ENCODE peak calls at places on chromosomes 6 and 20, in seven cellular contexts. M, G, L, D, Y, C and S are unnamed samples.

GRCh38 chr6:21740719-21741118 is 147.2 kb downstream of the SOX4 start:
- DNase-seq in M (no peak), D (no peak), G (no peak), L (no peak), Y (no peak), C (no peak), S (no peak)

GRCh38 chr6:135331002-135331401 is 149.9 kb downstream of the MYB start:
- DNase-seq in M (no peak), Y (no peak), G (no peak), L (no peak), D (no peak), C (no peak), S (no peak)

GRCh38 chr6:116152620-116153019 is 26.7 kb upstream of the COL10A1 start:
- DNase-seq in C (no peak), M (no peak), G (no peak), Y (no peak), L (no peak), D (no peak), S (no peak)

GRCh38 chr6:144920391-144920983 is 635.4 kb downstream of the UTRN start:
- DNase-seq in G (no peak), D (no peak), Y (no peak), C (no peak), L (no peak), M (no peak), S (no peak)

GRCh38 chr6:157281570-157281969 is 41.7 kb downstream of the TMEM242 start:
- DNase-seq in D (no peak), G (no peak), L (no peak), Y (no peak), M (no peak), C (peak), S (no peak)

GRCh38 chr6:156976144-156977088 is 199.2 kb downstream of the ARID1B start:
- DNase-seq in G (no peak), L (no peak), Y (no peak), C (no peak), D (no peak), M (no peak), S (no peak)

GRCh38 chr6:111741177-111741952 is 131.9 kb downstream of the FYN start:
- DNase-seq in Y (no peak), C (no peak), G (no peak), M (no peak), L (no peak), D (no peak), S (no peak)

GRCh38 chr20:36519012-36519719 is 22.2 kb upstream of the MYL9 start:
- DNase-seq in C (no peak), L (no peak), M (no peak), D (no peak), Y (no peak), G (no peak), S (no peak)

GRCh38 chr6:45655630-45656422 is 278.1 kb upstream of the SUPT3H start:
- DNase-seq in C (no peak), M (peak), D (no peak), Y (no peak), L (peak), G (no peak), S (no peak)

GRCh38 chr6:114762145-114762544 is 419.3 kb upstream of the HS3ST5 start:
- DNase-seq in M (no peak), D (no peak), G (no peak), L (no peak), Y (no peak), C (no peak), S (no peak)

GRCh38 chr6:158008894-158009891 is 27.5 kb downstream of the SYNJ2 start:
- DNase-seq in D (no peak), M (no peak), G (peak), C (no peak), L (no peak), Y (peak), S (peak)

GRCh38 chr6:27839303-27840081 is 72.7 kb downstream of the OR2B2 start:
- DNase-seq in C (peak), D (no peak), M (peak), Y (no peak), G (no peak), L (no peak), S (peak)

GRCh38 chr6:10184408-10185187 is 230.3 kb downstream of the TFAP2A start:
- DNase-seq in D (peak), Y (no peak), G (no peak), L (no peak), M (no peak), C (no peak), S (no peak)

GRCh38 chr6:108114861-108115597 is 40.5 kb upstream of the OSTM1 start:
- DNase-seq in Y (no peak), C (peak), G (peak), L (no peak), M (no peak), D (no peak), S (no peak)

GRCh38 chr6:13203145-13203544 is 125.2 kb downstream of the TBC1D7 start:
- DNase-seq in G (no peak), M (no peak), D (no peak), C (no peak), Y (no peak), L (no peak), S (no peak)
- TF ChIP-seq POLR2AphosphoS5 in G (no peak), M (no peak), D (no peak), C (no peak), Y (no peak), L (no peak), S (no peak)

GRCh38 chr6:1903780-1904493 is 294.2 kb downstream of the FOXC1 start:
- DNase-seq in G (no peak), M (no peak), C (no peak), D (peak), L (no peak), Y (no peak), S (no peak)
- TF ChIP-seq POLR2AphosphoS5 in G (no peak), M (no peak), C (no peak), D (no peak), L (no peak), Y (no peak), S (no peak)

DNA sequence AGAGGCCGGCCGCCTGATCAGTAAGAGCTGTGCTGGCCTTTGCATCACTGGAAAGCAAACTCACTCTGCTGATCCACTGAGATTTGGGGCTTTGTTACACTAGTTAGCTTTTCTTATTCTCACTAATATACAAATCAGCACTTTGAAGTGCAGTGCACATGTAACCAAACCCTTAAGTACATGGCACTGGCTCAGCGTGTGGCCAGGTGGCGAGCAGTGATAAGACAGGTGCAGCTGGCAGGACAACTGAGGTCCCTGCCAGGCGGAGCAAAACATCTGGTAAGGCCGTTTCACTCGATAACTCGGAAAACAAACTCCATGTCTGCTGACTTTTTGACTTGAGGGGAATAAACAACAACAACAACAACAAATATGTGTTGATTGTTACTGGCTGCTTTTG is 11.0 kb downstream of the GFRA4 start:
- DNase-seq in M (no peak), C (no peak), Y (no peak), D (no peak), G (no peak), L (no peak), S (no peak)
- TF ChIP-seq POLR2AphosphoS5 in M (no peak), C (no peak), Y (no peak), D (no peak), G (no peak), L (no peak), S (no peak)

GRCh38 chr20:44011251-44011940 is 96.7 kb downstream of the TOX2 start:
- DNase-seq in C (no peak), Y (no peak), D (no peak), G (no peak), L (no peak), M (no peak), S (no peak)

GRCh38 chr20:44008806-44009678 is 94.4 kb downstream of the TOX2 start:
- DNase-seq in M (no peak), C (no peak), Y (no peak), G (no peak), L (no peak), D (no peak), S (no peak)

GRCh38 chr20:44009679-44009992 is 95.0 kb downstream of the TOX2 start:
- DNase-seq in G (no peak), M (no peak), C (no peak), Y (no peak), L (no peak), D (no peak), S (no peak)

GRCh38 chr20:44012466-44013226 is 98.0 kb downstream of the TOX2 start:
- DNase-seq in D (no peak), G (no peak), M (no peak), C (no peak), Y (no peak), L (no peak), S (no peak)

GRCh38 chr20:44010162-44010704 is 95.6 kb downstream of the TOX2 start:
- DNase-seq in Y (no peak), G (no peak), D (no peak), C (no peak), M (no peak), L (no peak), S (no peak)
- TF ChIP-seq POLR2AphosphoS5 in Y (no peak), G (no peak), D (no peak), C (no peak), M (no peak), L (no peak), S (no peak)

DNA sequence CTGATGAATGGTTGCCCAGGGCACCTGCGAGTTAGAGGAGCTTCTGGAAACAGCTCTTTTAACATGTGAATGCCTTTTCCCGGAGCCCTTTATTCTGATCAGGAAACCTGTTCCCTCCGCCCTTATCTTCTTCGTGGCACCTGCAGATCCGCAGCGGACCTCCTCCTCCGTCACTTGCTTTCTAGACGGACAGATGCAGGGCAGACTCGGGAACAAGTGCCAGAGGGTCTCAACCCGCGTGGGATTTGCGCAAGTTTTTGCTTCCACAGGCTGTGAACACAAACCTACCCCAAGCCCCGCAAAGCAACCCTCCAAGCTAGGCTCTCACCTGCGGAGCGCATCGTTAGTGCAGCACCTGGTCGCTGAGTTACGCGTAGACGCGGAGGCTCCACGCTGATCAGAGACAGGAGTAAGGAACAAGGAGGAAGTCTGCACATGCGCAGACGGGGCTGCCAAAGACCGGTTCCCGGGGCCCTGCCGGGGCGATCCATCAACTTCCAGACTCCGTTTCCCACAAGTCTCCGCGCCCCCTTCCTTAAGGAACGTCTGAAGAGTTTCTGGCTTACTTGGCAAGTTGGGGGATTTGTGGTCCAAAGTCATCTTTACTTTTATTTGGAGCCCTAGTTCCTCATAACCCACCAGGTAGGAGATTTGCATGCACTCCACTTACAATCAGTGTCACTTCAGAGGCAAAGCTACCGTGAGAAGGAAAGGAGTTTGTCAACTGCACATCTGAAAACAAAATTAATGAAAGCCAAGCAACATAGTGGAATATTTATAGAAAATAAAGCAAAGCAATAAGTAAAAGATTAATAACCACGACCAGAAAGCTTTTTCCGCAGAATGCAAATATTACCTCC is 52.7 kb upstream of the ELMO2 start:
- DNase-seq in C (peak), G (no peak), L (no peak), Y (peak), M (no peak), D (no peak), S (peak)
- TF ChIP-seq POLR2AphosphoS5 in C (no peak), G (no peak), L (no peak), Y (no peak), M (no peak), D (no peak), S (peak)